ENCODE peak calls at places on chromosomes 2 and 18, in seven cellular contexts. U, I, P, X, J, Z and O are unnamed samples.

GRCh38 chr2:96547751-96548161 is 11.2 kb downstream of the ARID5A start:
- DNase-seq in U (no peak), I (no peak), P (no peak), X (peak; percentile 10), J (no peak), Z (no peak), O (no peak)

GRCh38 chr2:225353579-225354085 is 45.9 kb upstream of the NYAP2 start:
- DNase-seq in U (no peak), I (no peak), P (no peak), X (no peak), J (no peak), Z (no peak), O (no peak)

GRCh38 chr2:118249531-118249930 is 161.3 kb downstream of the INSIG2 start:
- DNase-seq in U (no peak), I (peak; percentile 68), P (no peak), X (no peak), J (no peak), Z (no peak), O (no peak)

GRCh38 chr2:209771474-209772292 is at the start of gene UNC80:
- DNase-seq in U (peak; percentile 50), I (peak; percentile 27), P (peak; percentile 94), X (no peak), J (peak; percentile 87), Z (no peak), O (peak; percentile 10)

GRCh38 chr2:174263989-174264388 is 15.7 kb upstream of the OLA1 start:
- DNase-seq in U (no peak), I (peak; percentile 91), P (no peak), X (no peak), J (peak; percentile 12), Z (no peak), O (no peak)

GRCh38 chr2:64859208-64860161 is 129.7 kb upstream of the SLC1A4 start:
- DNase-seq in U (peak; percentile 92), I (peak; percentile 86), P (peak; percentile 85), X (peak; percentile 96), J (peak; percentile 95), Z (peak; percentile 79), O (peak; percentile 64)

GRCh38 chr2:143603035-143603616 is 473.9 kb downstream of the ARHGAP15 start:
- DNase-seq in U (no peak), I (no peak), P (peak; percentile 57), X (no peak), J (no peak), Z (no peak), O (no peak)

GRCh38 chr2:53911434-53912189 is 51.8 kb upstream of the GPR75 start:
- DNase-seq in U (no peak), I (no peak), P (no peak), X (no peak), J (no peak), Z (no peak), O (no peak)

GRCh38 chr2:72112981-72113846 is 34.4 kb downstream of the CYP26B1 start:
- DNase-seq in U (no peak), I (no peak), P (no peak), X (peak; percentile 45), J (no peak), Z (no peak), O (no peak)

GRCh38 chr2:185790361-185790760 is 51.8 kb downstream of the FSIP2 start:
- DNase-seq in U (no peak), I (no peak), P (no peak), X (no peak), J (no peak), Z (no peak), O (no peak)

GRCh38 chr2:39094717-39095363 is 26.0 kb downstream of the SOS1 start:
- DNase-seq in U (no peak), I (peak; percentile 78), P (no peak), X (no peak), J (no peak), Z (no peak), O (no peak)

GRCh38 chr18:3910507-3910906 is 460.5 kb downstream of the TGIF1 start:
- DNase-seq in U (no peak), I (no peak), P (no peak), X (no peak), J (no peak), Z (no peak), O (no peak)

DNA sequence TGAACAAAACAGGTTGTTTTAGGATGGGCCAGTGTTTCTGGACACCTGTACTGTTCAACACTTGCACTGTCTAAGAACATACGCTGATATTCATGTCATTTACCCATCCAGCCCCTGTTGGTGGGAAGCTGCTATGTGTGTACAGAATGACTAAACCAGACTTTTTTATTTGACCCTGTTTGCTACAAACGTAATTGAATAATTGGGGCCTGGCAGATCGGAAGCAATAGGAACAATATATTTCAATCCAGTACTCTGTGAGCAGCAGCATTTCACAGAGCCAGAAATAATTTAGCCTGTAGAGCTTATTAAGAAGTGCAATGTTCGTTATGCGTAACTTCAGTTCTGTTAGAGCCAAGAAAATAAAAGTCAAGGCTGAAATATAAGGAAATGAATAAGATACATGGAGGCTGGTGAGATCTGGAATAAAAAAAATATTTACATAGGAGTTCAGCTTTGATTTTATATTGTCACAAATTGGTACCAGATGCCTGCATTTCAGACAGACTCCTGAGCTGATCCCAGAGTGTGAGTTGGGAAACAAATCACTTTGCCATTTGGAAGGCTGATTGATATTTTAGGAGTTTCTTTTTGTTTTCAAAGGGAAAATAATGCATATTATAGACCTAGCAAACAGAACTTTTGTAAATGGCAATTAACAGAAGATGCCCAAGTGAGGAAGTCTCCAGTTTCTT is 19.7 kb downstream of the CABLES1 start:
- DNase-seq in U (no peak), I (peak; percentile 56), P (no peak), X (no peak), J (no peak), Z (no peak), O (no peak)
- TF ChIP-seq CTCF in U (no peak), I (no peak), P (no peak), X (peak; percentile 9), J (no peak), Z (no peak), O (no peak)

GRCh38 chr2:108235577-108235976 is 4.2 kb upstream of the SULT1C3 start:
- DNase-seq in U (no peak), I (no peak), P (no peak), X (no peak), J (no peak), Z (no peak), O (no peak)
- H3K36me3 ChIP-seq in U (no peaks in the 10 kb centered on the region), I (no peaks in the 10 kb centered on the region), P (no peaks in the 10 kb centered on the region), X (no peaks in the 10 kb centered on the region), J (no peaks in the 10 kb centered on the region), Z (no peaks in the 10 kb centered on the region), O (peaks cover 1% of the 10 kb centered on the region)

GRCh38 chr2:20616341-20616871 is 34.5 kb downstream of the HS1BP3 start:
- DNase-seq in U (no peak), I (no peak), P (no peak), X (peak; percentile 61), J (peak; percentile 7), Z (no peak), O (no peak)
- H3K4me1 ChIP-seq in U (peaks cover 70% of the 10 kb centered on the region), I (peaks cover 25% of the 10 kb centered on the region), P (peaks cover 38% of the 10 kb centered on the region), X (peaks cover 82% of the 10 kb centered on the region), J (peaks cover 64% of the 10 kb centered on the region), Z (peaks cover 14% of the 10 kb centered on the region), O (no peaks in the 10 kb centered on the region)

DNA sequence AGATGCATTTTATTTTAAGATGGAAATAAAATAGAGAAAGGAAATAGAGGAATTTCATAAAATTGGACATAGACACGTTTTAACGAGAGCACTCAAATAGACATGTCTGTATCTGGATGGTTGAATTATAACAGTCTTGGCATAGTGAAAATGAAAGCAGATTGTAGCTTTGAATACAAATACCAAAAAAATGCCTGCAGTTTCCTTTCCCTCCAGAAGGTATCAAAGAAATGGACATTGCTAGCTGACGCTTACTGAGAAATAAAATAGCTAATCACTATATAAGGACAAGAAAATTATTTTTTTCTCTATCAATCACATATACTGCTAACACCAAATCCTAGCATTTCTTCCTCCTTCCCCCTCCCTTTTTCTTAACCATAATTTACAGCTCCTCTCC is 11.4 kb upstream of the MAPRE2 start:
- DNase-seq in U (no peak), I (no peak), P (no peak), X (no peak), J (no peak), Z (no peak), O (no peak)
- TF ChIP-seq CTCF in U (peak; percentile 17), I (no peak), P (no peak), X (peak; percentile 5), J (peak; percentile 7), Z (no peak), O (no peak)

GRCh38 chr2:149575277-149575676 is 12.3 kb downstream of the MMADHC start:
- DNase-seq in U (no peak), I (no peak), P (no peak), X (no peak), J (no peak), Z (no peak), O (no peak)
- H3K36me3 ChIP-seq in U (peaks cover 92% of the 10 kb centered on the region), I (peaks cover 72% of the 10 kb centered on the region), P (peaks cover 44% of the 10 kb centered on the region), X (peaks cover 56% of the 10 kb centered on the region), J (peaks cover 60% of the 10 kb centered on the region), Z (no peaks in the 10 kb centered on the region), O (peaks cover 3% of the 10 kb centered on the region)

GRCh38 chr2:200364620-200365019 is 58.1 kb downstream of the SPATS2L start:
- DNase-seq in U (no peak), I (no peak), P (peak; percentile 23), X (no peak), J (no peak), Z (no peak), O (no peak)

GRCh38 chr2:200364142-200364541 is 57.6 kb downstream of the SPATS2L start:
- DNase-seq in U (no peak), I (no peak), P (no peak), X (no peak), J (no peak), Z (no peak), O (no peak)

GRCh38 chr2:200363279-200363678 is 56.8 kb downstream of the SPATS2L start:
- DNase-seq in U (no peak), I (no peak), P (no peak), X (no peak), J (no peak), Z (no peak), O (no peak)

GRCh38 chr2:200367155-200367554 is 60.7 kb downstream of the SPATS2L start:
- DNase-seq in U (no peak), I (no peak), P (no peak), X (no peak), J (peak; percentile 61), Z (no peak), O (no peak)

DNA sequence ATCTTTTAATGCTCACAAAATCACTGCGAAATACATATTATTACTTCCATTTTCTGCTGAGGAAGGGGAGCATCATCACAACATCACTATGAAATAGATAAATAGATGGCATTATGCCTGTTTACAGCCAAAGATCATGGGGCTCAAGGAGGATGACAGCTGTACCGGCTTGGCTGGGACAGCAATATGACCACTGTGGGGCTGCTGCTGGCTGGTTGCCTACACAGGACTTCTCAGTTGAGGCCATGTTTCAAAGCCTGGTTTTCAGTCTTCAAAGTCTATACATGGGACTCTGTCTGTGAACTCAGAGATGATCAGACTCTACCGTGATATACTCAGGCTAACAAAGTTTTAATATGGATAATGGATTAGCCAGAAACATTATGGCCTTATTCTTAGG is 58.7 kb downstream of the SPATS2L start:
- DNase-seq in U (no peak), I (no peak), P (no peak), X (no peak), J (no peak), Z (no peak), O (no peak)
- H3K4me1 ChIP-seq in U (no peaks in the 10 kb centered on the region), I (no peaks in the 10 kb centered on the region), P (peaks cover 26% of the 10 kb centered on the region), X (peaks cover 4% of the 10 kb centered on the region), J (peaks cover 38% of the 10 kb centered on the region), Z (no peaks in the 10 kb centered on the region), O (peaks cover 22% of the 10 kb centered on the region)

GRCh38 chr18:30997223-30997622 is 45.3 kb downstream of the DSC3 start:
- DNase-seq in U (no peak), I (no peak), P (no peak), X (no peak), J (no peak), Z (no peak), O (no peak)

GRCh38 chr18:30999887-31000628 is 42.5 kb downstream of the DSC3 start:
- DNase-seq in U (no peak), I (no peak), P (peak; percentile 41), X (no peak), J (no peak), Z (no peak), O (no peak)

GRCh38 chr18:30999186-30999585 is 43.4 kb downstream of the DSC3 start:
- DNase-seq in U (no peak), I (peak; percentile 36), P (no peak), X (no peak), J (no peak), Z (no peak), O (no peak)
- TF ChIP-seq CTCF in U (no peak), I (peak; percentile 55), P (peak; percentile 21), X (no peak), J (no peak), Z (no peak), O (no peak)